ENCODE peak calls at places on chromosomes 16 and 17, in five cellular contexts. M, R, N, X and S are unnamed samples.

GRCh38 chr17:1894753-1895339 is 65.0 kb downstream of the RPA1 start:
- DNase-seq in M (no peak), R (no peak), N (no peak), X (no peak), S (no peak)

GRCh38 chr16:30786936-30787612 is at the start of gene ZNF629:
- DNase-seq in M (no peak), R (peak), N (peak), X (peak), S (peak)

GRCh38 chr17:3603870-3604259 is 5.3 kb downstream of the TRPV1 start:
- DNase-seq in M (no peak), R (no peak), N (no peak), X (no peak), S (no peak)

GRCh38 chr17:9887521-9887920 is 17.6 kb downstream of the RCVRN start:
- DNase-seq in M (no peak), R (no peak), N (no peak), X (no peak), S (no peak)

GRCh38 chr16:71513302-71513701 is 12.9 kb upstream of the CHST4 start:
- DNase-seq in M (no peak), R (no peak), N (no peak), X (no peak), S (no peak)

GRCh38 chr17:2776589-2777241 is 19.5 kb upstream of the RAP1GAP2 start:
- DNase-seq in M (no peak), R (no peak), N (peak), X (peak), S (peak)

GRCh38 chr17:8365143-8365542 is 11.4 kb downstream of the KRABD2 start:
- DNase-seq in M (no peak), R (no peak), N (no peak), X (no peak), S (no peak)

GRCh38 chr17:75447951-75448856 is 8.2 kb upstream of the TMEM94 start:
- DNase-seq in M (no peak), R (no peak), N (no peak), X (no peak), S (no peak)

GRCh38 chr17:2243953-2244352 is 59.6 kb downstream of the SMG6 start:
- DNase-seq in M (no peak), R (no peak), N (no peak), X (no peak), S (no peak)

GRCh38 chr16:31427441-31428276 is 501 bp downstream of the COX6A2 start:
- DNase-seq in M (peak), R (peak), N (peak), X (no peak), S (no peak)

GRCh38 chr17:73331060-73331459 is 19.3 kb upstream of the CDC42EP4 start:
- DNase-seq in M (no peak), R (no peak), N (no peak), X (no peak), S (no peak)

GRCh38 chr16:8855051-8855786 is 13.6 kb downstream of the CARHSP1 start:
- DNase-seq in M (no peak), R (no peak), N (no peak), X (no peak), S (no peak)
- TF ChIP-seq CTCF in M (no peak), R (no peak), N (peak), X (no peak), S (peak)

GRCh38 chr16:23745263-23745662 is 9.6 kb upstream of the CHP2 start:
- DNase-seq in M (no peak), R (no peak), N (no peak), X (no peak), S (no peak)

GRCh38 chr16:23748630-23749029 is 6.2 kb upstream of the CHP2 start:
- DNase-seq in M (no peak), R (no peak), N (no peak), X (no peak), S (no peak)

GRCh38 chr16:23739516-23739915 is 15.3 kb upstream of the CHP2 start:
- DNase-seq in M (no peak), R (no peak), N (no peak), X (no peak), S (no peak)

DNA sequence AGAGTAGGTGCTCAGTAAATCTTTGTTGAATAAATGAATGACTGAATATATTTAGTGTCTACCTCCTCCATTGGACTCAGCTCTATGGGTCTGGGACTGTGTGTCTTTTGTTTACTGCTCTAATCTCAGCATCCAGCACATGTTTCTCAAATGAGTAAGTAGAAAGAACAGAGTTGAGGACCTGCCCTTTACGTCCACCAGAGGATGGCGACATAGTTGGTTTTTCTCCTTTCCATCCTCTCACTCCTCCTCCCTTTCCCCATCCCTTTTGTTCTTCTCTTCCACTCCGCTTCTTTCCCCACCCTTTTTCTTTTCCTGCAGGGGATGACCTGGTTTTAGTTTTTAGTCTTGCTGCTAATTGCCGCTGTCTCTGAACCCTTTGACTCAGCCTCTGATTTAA is 12.1 kb upstream of the CHP2 start:
- DNase-seq in M (no peak), R (no peak), N (no peak), X (no peak), S (no peak)
- TF ChIP-seq CTCF in M (no peak), R (no peak), N (no peak), X (no peak), S (no peak)

DNA sequence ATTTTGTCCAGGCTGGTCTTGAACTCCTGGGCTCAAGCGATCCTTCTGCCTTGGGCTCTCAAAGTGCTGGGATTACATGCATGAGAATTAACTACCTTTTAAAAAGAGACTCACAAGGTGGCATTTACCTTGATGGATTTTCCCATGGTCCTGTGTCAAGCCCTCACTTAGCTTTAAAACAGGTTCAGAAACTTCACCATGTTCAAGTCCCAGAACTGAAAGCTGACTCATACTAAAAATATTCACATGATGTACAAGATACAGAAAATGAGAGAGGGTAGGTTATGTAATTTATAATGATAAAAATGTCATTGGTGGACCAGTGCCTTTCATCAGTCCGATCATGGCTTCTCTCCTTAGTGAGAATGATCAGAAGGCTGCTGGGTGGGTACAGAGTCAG is 4.3 kb upstream of the AKAP1 start:
- DNase-seq in M (peak), R (no peak), N (no peak), X (no peak), S (no peak)
- TF ChIP-seq CTCF in M (no peak), R (no peak), N (no peak), X (no peak), S (no peak)

GRCh38 chr17:27993723-27994310 is 48.7 kb upstream of the NLK start:
- DNase-seq in M (no peak), R (no peak), N (no peak), X (no peak), S (no peak)
- TF ChIP-seq CTCF in M (no peak), R (no peak), N (no peak), X (no peak), S (no peak)

GRCh38 chr17:29107084-29107483 is 64.1 kb downstream of the PIPOX start:
- DNase-seq in M (no peak), R (no peak), N (no peak), X (no peak), S (no peak)
- TF ChIP-seq CTCF in M (no peak), R (no peak), N (no peak), X (no peak), S (no peak)

DNA sequence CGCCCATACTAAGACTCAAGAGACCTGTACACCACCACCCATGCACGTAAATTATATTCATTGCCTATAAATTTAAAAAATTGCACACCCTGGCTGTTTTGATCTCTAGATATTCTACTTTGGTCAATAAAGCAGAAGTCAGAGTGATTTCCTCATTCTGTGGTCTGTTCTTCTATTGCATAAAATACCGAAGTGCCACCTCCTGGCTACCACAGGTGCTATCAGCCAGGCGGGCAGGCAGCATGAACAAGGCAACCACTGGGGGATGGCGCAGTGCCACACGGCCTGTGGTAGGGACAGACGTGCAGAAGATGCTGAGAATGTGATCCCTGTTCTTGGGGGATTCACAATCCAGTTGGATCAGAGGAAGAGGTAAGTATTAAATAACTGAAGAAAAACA is 122.3 kb downstream of the CDK5R1 start:
- DNase-seq in M (peak), R (peak), N (no peak), X (no peak), S (no peak)
- TF ChIP-seq CTCF in M (peak), R (peak), N (no peak), X (no peak), S (no peak)

DNA sequence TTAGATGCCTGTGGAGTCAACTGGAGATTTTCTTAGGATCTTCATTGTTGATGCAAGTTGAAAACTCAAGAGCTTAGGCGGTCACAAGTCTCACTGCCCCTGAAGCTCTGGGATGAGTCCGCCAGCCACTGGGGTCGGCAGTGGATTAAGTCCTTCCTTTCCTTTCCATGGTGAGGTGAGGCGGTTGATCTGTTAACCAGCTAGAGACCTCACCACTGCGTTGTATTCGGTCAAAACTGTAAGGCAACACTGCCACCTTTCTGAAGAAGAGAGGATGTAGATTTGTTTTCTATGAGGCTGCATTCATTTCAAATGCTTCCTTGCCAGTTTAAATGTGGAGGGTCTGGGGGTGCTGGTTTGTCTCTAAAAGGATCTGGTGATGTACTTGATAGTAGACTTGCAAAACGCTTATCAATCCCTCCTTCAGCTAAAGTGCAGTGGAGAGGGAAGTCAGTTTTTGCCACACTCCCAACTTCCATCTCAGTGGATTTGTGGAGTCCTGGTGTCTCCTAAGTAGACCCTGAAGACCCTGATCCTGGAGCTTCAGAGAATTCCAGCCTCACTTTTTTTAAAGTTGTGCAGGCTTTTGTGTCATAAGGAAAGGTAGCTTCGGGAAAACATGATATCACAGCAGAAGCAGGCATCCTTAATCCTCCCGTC is 1.7 kb downstream of the MYOCD start:
- DNase-seq in M (peak), R (no peak), N (peak), X (peak), S (no peak)
- TF ChIP-seq CTCF in M (peak), R (peak), N (peak), X (no peak), S (peak)

GRCh38 chr16:50743575-50744225 is 1.8 kb downstream of the CYLD start:
- DNase-seq in M (no peak), R (no peak), N (no peak), X (no peak), S (no peak)

GRCh38 chr16:50744911-50745310 is 3.0 kb downstream of the CYLD start:
- DNase-seq in M (no peak), R (no peak), N (no peak), X (no peak), S (no peak)

GRCh38 chr16:50745940-50746339 is 4.1 kb downstream of the CYLD start:
- DNase-seq in M (no peak), R (no peak), N (no peak), X (no peak), S (no peak)

GRCh38 chr16:50751528-50751927 is 9.6 kb downstream of the CYLD start:
- DNase-seq in M (no peak), R (no peak), N (no peak), X (no peak), S (no peak)

DNA sequence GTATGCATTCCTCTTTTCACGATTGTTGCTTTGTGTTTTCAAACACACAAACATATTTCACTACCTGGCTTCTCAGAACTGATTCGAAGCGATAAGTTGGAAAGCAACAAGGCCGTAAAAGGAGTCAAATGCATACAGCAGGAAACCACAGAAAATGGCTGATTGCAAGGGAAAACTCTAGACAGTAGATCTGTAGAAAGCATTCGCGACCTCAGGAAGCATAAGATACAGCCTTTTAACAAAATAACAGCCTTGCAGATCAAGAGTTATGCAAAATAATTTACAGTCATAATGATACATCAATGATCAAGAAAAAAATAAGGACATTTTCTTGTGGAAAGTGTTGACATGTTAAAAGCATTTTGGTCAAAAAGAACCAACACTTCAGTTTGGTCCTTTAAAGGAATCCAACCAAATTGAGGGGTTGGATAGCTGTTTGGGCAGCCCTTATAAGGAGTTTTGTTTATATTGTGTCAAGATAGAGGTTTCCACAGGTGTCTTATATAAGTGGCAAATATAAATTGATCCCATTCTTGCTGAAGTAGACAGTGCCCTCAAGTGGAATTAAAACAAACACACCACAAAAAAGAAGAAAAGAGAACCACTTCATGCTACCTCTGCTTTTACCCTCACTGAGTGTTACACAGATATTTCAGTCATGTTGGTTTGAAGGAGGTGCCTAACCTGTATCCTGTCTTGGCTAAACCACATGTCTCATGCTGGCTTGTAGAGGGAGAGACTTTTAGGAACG is 5.5 kb downstream of the CYLD start:
- DNase-seq in M (peak), R (no peak), N (no peak), X (no peak), S (no peak)
- TF ChIP-seq CTCF in M (peak), R (peak), N (peak), X (no peak), S (peak)